ENCODE peak calls at places on chromosome 15, in nine cellular contexts. Z is effector CD4-positive, alpha-beta T cell; R is right cardiac atrium; Q is EL; S is GM20000; H is anterior cingulate cortex; A is nucleus accumbens; Y is mesenteric fat pad; F is GM12892. I is an unnamed sample.

GRCh38 chr15:46576611-46577010 is 941.8 kb downstream of the SQOR start:
- DNase-seq in A (no peak), Y (no peak), F (no peak), Z (no peak), R (peak), Q (no peak), S (no peak), H (no peak), I (no peak)

GRCh38 chr15:45534821-45535220 is 12.3 kb upstream of the SLC30A4 start:
- DNase-seq in R (no peak), A (no peak), S (no peak), H (no peak), Y (no peak), Q (no peak), Z (no peak), F (no peak), I (no peak)

GRCh38 chr15:90530250-90531051 is 728 bp downstream of the CRTC3 start:
- DNase-seq in F (peak), Q (peak), S (peak), Z (peak), R (peak), Y (peak), H (no peak), A (peak), I (peak)

GRCh38 chr15:31255732-31256384 is 70.8 kb upstream of the KLF13 start:
- DNase-seq in A (no peak), Z (no peak), H (no peak), R (no peak), Y (no peak), Q (no peak), F (no peak), S (peak), I (no peak)

GRCh38 chr15:72786244-72786641 is 2.7 kb upstream of the ADPGK start:
- DNase-seq in A (peak), Q (no peak), F (no peak), S (no peak), H (peak), R (no peak), Z (no peak), Y (no peak), I (no peak)

GRCh38 chr15:37134699-37135131 is 34.4 kb upstream of the MEIS2 start:
- DNase-seq in Y (no peak), H (no peak), F (no peak), S (no peak), Q (peak), A (no peak), R (no peak), Z (no peak), I (no peak)

GRCh38 chr15:29276366-29276765 is 6.7 kb upstream of the NSMCE3 start:
- DNase-seq in Y (no peak), H (no peak), Q (peak), S (no peak), R (no peak), Z (no peak), F (no peak), A (no peak), I (no peak)

GRCh38 chr15:73849641-73850040 is 23.7 kb upstream of the TBC1D21 start:
- DNase-seq in Q (no peak), S (no peak), H (peak), Z (no peak), R (no peak), Y (no peak), F (no peak), A (no peak), I (no peak)

GRCh38 chr15:27487846-27488245 is 516.9 kb downstream of the GABRG3 start:
- DNase-seq in Z (no peak), R (no peak), H (no peak), F (no peak), A (no peak), Q (no peak), S (no peak), Y (no peak), I (no peak)

GRCh38 chr15:48559270-48559669 is 86.2 kb downstream of the FBN1 start:
- DNase-seq in A (no peak), R (peak), F (no peak), S (no peak), Z (no peak), H (no peak), Y (no peak), Q (peak), I (peak)